ENCODE peak calls at places on chromosome 15, in four cellular contexts. One of them, this sample, is unnamed.

GRCh38 chr15:101121511-101122090 is 130.2 kb downstream of the CHSY1 start:
- DNase-seq in cardiac fibroblast: peak; percentile 80
- DNase-seq in BJ: no peak
- DNase-seq in SJSA1: peak; percentile 78
- DNase-seq in this sample: no peak

GRCh38 chr15:69663982-69664381 is 211.4 kb downstream of the RPLP1 start:
- DNase-seq in SJSA1: no peak
- DNase-seq in BJ: no peak
- DNase-seq in cardiac fibroblast: no peak
- DNase-seq in this sample: no peak

GRCh38 chr15:68719676-68720075 is 101.0 kb downstream of the ANP32A start:
- DNase-seq in SJSA1: no peak
- DNase-seq in BJ: no peak
- DNase-seq in cardiac fibroblast: no peak
- DNase-seq in this sample: no peak

GRCh38 chr15:57259511-57260143 is 116.7 kb upstream of the CGNL1 start:
- DNase-seq in BJ: no peak
- DNase-seq in cardiac fibroblast: no peak
- DNase-seq in SJSA1: no peak
- DNase-seq in this sample: no peak

GRCh38 chr15:35168464-35168863 is 83.4 kb upstream of the NANOGP8 start:
- DNase-seq in SJSA1: no peak
- DNase-seq in cardiac fibroblast: peak; percentile 39
- DNase-seq in BJ: peak; percentile 17
- DNase-seq in this sample: peak; percentile 46

GRCh38 chr15:89908226-89908625 is 4.5 kb downstream of the ARPIN start:
- DNase-seq in SJSA1: no peak
- DNase-seq in BJ: no peak
- DNase-seq in cardiac fibroblast: no peak
- DNase-seq in this sample: no peak

GRCh38 chr15:89514596-89515406 is 18.4 kb upstream of the RHCG start:
- DNase-seq in BJ: no peak
- DNase-seq in SJSA1: no peak
- DNase-seq in cardiac fibroblast: no peak
- DNase-seq in this sample: no peak

GRCh38 chr15:84804005-84804803 is 13.0 kb upstream of the ALPK3 start:
- DNase-seq in SJSA1: no peak
- DNase-seq in cardiac fibroblast: no peak
- DNase-seq in BJ: no peak
- DNase-seq in this sample: no peak

GRCh38 chr15:41483115-41483514 is 10.6 kb upstream of the ITPKA start:
- DNase-seq in SJSA1: no peak
- DNase-seq in BJ: no peak
- DNase-seq in cardiac fibroblast: no peak
- DNase-seq in this sample: no peak

GRCh38 chr15:52496776-52497470 is 31.8 kb downstream of the MYO5A start:
- DNase-seq in SJSA1: no peak
- DNase-seq in BJ: peak; percentile 41
- DNase-seq in cardiac fibroblast: no peak
- DNase-seq in this sample: no peak

GRCh38 chr15:70936326-70936725 is 43.7 kb downstream of the LRRC49 start:
- DNase-seq in BJ: no peak
- DNase-seq in SJSA1: no peak
- DNase-seq in cardiac fibroblast: peak; percentile 26
- DNase-seq in this sample: no peak

GRCh38 chr15:44535509-44536297 is 1.2 kb upstream of the EIF3J start:
- DNase-seq in SJSA1: no peak
- DNase-seq in BJ: no peak
- DNase-seq in cardiac fibroblast: no peak
- DNase-seq in this sample: no peak

GRCh38 chr15:60374209-60374608 is 23.6 kb downstream of the ANXA2 start:
- DNase-seq in cardiac fibroblast: no peak
- DNase-seq in BJ: no peak
- DNase-seq in SJSA1: no peak
- DNase-seq in this sample: no peak

GRCh38 chr15:82129769-82130168 is 84.0 kb upstream of the MEX3B start:
- DNase-seq in cardiac fibroblast: peak; percentile 65
- DNase-seq in BJ: peak; percentile 94
- DNase-seq in SJSA1: peak; percentile 81
- DNase-seq in this sample: peak; percentile 88

GRCh38 chr15:28098360-28098765 is 752 bp downstream of the OCA2 start:
- DNase-seq in SJSA1: no peak
- DNase-seq in BJ: no peak
- DNase-seq in cardiac fibroblast: no peak
- DNase-seq in this sample: no peak

GRCh38 chr15:28100516-28101195 is 1.5 kb upstream of the OCA2 start:
- DNase-seq in cardiac fibroblast: no peak
- DNase-seq in SJSA1: peak; percentile 25
- DNase-seq in BJ: no peak
- DNase-seq in this sample: no peak

GRCh38 chr15:28099555-28100140 is 533 bp upstream of the OCA2 start:
- DNase-seq in SJSA1: no peak
- DNase-seq in cardiac fibroblast: no peak
- DNase-seq in BJ: no peak
- DNase-seq in this sample: no peak

GRCh38 chr15:28097656-28098359 is 1.3 kb downstream of the OCA2 start:
- DNase-seq in cardiac fibroblast: no peak
- DNase-seq in BJ: no peak
- DNase-seq in SJSA1: no peak
- DNase-seq in this sample: no peak

GRCh38 chr15:28098766-28099554 is at the start of gene OCA2:
- DNase-seq in cardiac fibroblast: peak; percentile 35
- DNase-seq in SJSA1: no peak
- DNase-seq in BJ: peak; percentile 9
- DNase-seq in this sample: no peak
- H3K4me3 ChIP-seq in cardiac fibroblast: no peak within 1 kb of the TSS
- H3K4me3 ChIP-seq in SJSA1: no peak within 1 kb of the TSS
- H3K4me3 ChIP-seq in BJ: peak within 1 kb of the TSS; percentile 2
- H3K4me3 ChIP-seq in this sample: peak within 1 kb of the TSS; percentile 30

GRCh38 chr15:47715856-47716445 is 1.4 kb upstream of the SEMA6D start:
- DNase-seq in SJSA1: no peak
- DNase-seq in BJ: no peak
- DNase-seq in cardiac fibroblast: peak; percentile 70
- DNase-seq in this sample: no peak
- H3K4me3 ChIP-seq in SJSA1: no peak overlapping the region
- H3K4me3 ChIP-seq in BJ: no peak overlapping the region
- H3K4me3 ChIP-seq in cardiac fibroblast: no peak overlapping the region
- H3K4me3 ChIP-seq in this sample: no peak overlapping the region

DNA sequence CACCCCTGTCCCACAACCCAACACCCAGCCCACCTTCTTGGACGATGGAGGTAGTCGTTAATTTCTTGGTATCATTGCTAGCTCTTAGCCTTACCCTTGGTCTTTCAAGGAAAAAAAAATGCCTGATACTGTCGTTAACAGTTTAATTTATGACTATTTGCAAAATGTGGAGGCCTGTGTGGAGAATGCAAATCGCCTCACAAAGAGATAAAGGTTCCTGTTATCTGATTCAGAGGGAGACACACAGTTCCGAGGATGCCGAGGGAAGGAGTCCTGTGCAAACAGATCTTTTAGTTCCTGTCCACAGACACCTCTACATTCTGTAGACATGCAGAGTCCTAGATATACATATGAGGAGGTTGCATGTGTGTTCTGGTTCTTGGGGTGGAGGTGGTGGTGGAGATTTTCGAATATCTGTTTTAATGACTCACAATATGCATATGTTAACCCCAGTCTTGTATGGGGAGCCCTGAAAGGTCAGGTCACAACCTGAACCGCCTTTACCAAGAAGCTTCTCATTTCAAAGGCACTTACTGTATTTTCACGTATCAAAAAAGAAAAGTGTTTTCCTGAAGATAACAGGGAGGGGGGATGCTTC is 5.6 kb downstream of the NR2F2 start:
- DNase-seq in cardiac fibroblast: no peak
- DNase-seq in SJSA1: no peak
- DNase-seq in BJ: no peak
- DNase-seq in this sample: no peak
- H3K4me3 ChIP-seq in cardiac fibroblast: peak overlapping the region; percentile 92
- H3K4me3 ChIP-seq in SJSA1: peak overlapping the region; percentile 52
- H3K4me3 ChIP-seq in BJ: peak overlapping the region; percentile 66
- H3K4me3 ChIP-seq in this sample: peak overlapping the region; percentile 96

DNA sequence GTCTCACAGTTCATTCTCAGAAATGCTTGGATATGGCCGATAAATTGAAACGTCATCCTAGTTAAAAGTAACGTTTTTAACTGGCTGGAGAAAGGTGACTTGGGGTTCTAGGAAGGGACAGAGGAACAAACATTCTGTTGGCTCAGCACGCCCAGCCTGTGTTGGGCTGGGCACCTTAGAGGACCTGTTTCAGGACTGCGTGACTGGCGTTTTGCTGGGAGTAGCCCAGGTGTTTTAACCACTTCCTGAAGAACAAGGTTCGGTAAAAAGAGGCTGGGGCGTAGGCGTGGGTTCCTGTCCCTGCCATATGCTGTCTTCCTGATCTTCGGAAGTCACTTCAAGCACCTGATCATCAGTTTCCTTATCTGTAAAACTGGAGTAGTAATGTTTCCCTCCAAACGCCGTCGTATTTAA is 1.1 kb upstream of the TLNRD1 start:
- DNase-seq in BJ: no peak
- DNase-seq in cardiac fibroblast: no peak
- DNase-seq in SJSA1: no peak
- DNase-seq in this sample: no peak
- H3K4me3 ChIP-seq in BJ: no peak overlapping the region
- H3K4me3 ChIP-seq in cardiac fibroblast: peak overlapping the region; percentile 80
- H3K4me3 ChIP-seq in SJSA1: peak overlapping the region; percentile 95
- H3K4me3 ChIP-seq in this sample: peak overlapping the region; percentile 83

DNA sequence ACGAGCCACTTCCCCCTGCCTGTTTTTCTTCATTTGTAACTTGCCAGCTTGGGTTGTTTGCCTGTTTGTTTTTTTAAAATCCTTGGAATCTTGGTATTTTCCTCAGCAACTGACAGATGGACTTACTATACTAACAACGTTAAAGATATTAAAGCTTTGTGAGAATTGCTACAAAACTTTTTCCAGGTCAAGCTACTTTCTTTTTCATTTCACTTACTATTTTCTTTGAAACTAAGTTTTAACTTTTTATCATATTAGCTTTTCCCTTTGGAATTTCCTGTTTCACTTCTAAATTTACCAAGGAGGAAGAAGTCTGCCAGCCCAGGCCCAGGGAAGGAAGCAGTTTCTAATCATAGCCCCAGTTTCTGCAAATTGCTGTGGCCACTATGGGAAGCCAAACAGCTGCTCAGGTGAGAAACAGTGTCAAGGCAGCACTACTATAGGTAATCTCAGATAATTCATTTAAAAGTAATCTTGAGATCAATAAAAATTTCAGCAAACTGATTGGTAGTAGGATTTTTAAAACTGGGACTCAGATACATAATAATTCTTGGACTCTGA is 18.4 kb downstream of the CYFIP1 start:
- DNase-seq in BJ: no peak
- DNase-seq in cardiac fibroblast: peak; percentile 59
- DNase-seq in SJSA1: no peak
- DNase-seq in this sample: no peak
- H3K4me3 ChIP-seq in BJ: no peak overlapping the region
- H3K4me3 ChIP-seq in cardiac fibroblast: no peak overlapping the region
- H3K4me3 ChIP-seq in SJSA1: no peak overlapping the region
- H3K4me3 ChIP-seq in this sample: peak overlapping the region; percentile 12

DNA sequence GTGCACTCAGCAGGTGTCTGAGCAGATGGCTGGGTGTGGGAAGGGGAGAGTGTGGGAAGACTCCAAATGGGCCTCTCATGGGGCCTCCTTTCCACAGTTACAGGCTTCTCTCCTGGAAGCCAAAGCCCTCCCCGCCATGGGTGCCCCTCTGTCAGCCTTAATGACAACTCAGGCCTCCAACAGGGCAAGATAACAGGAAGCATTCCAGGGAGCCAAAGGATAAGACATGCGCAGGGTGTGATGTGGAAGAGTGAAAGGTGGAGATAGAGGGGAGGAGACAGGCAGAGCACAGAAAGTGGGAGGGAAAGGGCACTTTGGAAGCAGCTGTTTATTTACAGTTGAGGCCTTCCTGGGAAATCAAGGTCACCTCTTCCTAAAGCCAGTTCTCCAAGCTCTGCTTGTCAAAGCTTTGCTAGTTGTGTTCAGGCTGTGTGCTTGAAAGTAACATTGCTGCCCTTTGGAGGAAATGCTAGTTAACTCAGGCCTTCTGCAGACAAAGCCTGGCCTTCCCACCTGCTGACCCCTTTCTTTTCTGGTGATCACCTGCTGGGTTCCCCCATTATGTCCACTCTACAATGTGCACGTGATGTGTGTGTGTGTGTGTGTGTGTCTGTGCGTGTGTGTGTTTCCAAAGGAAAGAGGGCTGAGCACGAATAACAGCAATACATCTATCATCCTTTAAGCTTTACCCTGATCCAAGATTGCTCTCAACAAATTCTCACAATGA is 35.2 kb upstream of the SMAD3 start:
- DNase-seq in BJ: no peak
- DNase-seq in cardiac fibroblast: peak; percentile 15
- DNase-seq in SJSA1: no peak
- DNase-seq in this sample: no peak
- H3K4me3 ChIP-seq in BJ: no peak overlapping the region
- H3K4me3 ChIP-seq in cardiac fibroblast: no peak overlapping the region
- H3K4me3 ChIP-seq in SJSA1: no peak overlapping the region
- H3K4me3 ChIP-seq in this sample: no peak overlapping the region

GRCh38 chr15:33154366-33155166 is 39.9 kb downstream of the FMN1 start:
- DNase-seq in BJ: peak; percentile 53
- DNase-seq in SJSA1: no peak
- DNase-seq in cardiac fibroblast: peak; percentile 51
- DNase-seq in this sample: peak; percentile 86
- H3K4me3 ChIP-seq in BJ: no peak overlapping the region
- H3K4me3 ChIP-seq in SJSA1: no peak overlapping the region
- H3K4me3 ChIP-seq in cardiac fibroblast: no peak overlapping the region
- H3K4me3 ChIP-seq in this sample: no peak overlapping the region

GRCh38 chr15:26051771-26052685 is 188.9 kb upstream of the ATP10A start:
- DNase-seq in cardiac fibroblast: no peak
- DNase-seq in BJ: peak; percentile 21
- DNase-seq in SJSA1: no peak
- DNase-seq in this sample: no peak
- H3K4me3 ChIP-seq in cardiac fibroblast: no peak overlapping the region
- H3K4me3 ChIP-seq in BJ: no peak overlapping the region
- H3K4me3 ChIP-seq in SJSA1: no peak overlapping the region
- H3K4me3 ChIP-seq in this sample: no peak overlapping the region

DNA sequence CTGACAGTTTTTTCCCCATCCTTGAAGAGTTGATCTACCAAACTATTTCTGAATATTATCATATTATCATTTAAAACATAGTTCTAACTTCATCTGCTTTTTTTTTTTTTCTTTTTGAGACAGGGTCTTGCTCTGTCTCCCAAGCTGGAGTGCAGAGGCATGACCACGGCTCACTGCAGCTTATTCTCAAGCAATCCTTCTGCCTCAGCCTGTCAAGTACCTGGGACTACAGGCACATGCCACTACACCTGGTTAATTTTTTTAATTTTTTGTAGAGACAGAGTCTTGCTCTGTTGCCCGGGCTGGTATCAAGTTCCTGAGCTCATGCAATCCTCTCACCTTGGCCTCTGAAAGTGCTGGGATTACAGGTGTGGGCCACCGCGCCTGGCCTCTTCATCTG is 1.3 kb downstream of the EIF2AK4 start:
- DNase-seq in SJSA1: no peak
- DNase-seq in cardiac fibroblast: no peak
- DNase-seq in BJ: no peak
- DNase-seq in this sample: no peak
- H3K4me3 ChIP-seq in SJSA1: no peak overlapping the region
- H3K4me3 ChIP-seq in cardiac fibroblast: peak overlapping the region; percentile 77
- H3K4me3 ChIP-seq in BJ: no peak overlapping the region
- H3K4me3 ChIP-seq in this sample: peak overlapping the region; percentile 75